ENCODE peak calls at places on chromosome 12, in four cellular contexts. One of them, this sample, is unnamed. For H3K27me3, the result is how much of the 10 kb centered on the place peaks cover.

GRCh38 chr12:115296613-115297012 is 612.6 kb upstream of the TBX3 start:
- DNase-seq in neuronal stem cell: no peak
- DNase-seq in IMR-90: no peak
- DNase-seq in fibroblast of lung: no peak
- DNase-seq in this sample: peak

GRCh38 chr12:32248594-32249140 is 142.0 kb downstream of the BICD1 start:
- DNase-seq in neuronal stem cell: no peak
- DNase-seq in IMR-90: no peak
- DNase-seq in fibroblast of lung: peak
- DNase-seq in this sample: peak

GRCh38 chr12:83826112-83826511 is 1086.5 kb downstream of the SLC6A15 start:
- DNase-seq in neuronal stem cell: peak
- DNase-seq in IMR-90: peak
- DNase-seq in fibroblast of lung: no peak
- DNase-seq in this sample: peak

GRCh38 chr12:92290016-92290685 is 144.5 kb upstream of the BTG1 start:
- DNase-seq in neuronal stem cell: no peak
- DNase-seq in IMR-90: peak
- DNase-seq in fibroblast of lung: peak
- DNase-seq in this sample: peak

GRCh38 chr12:116497051-116497529 is 62.1 kb upstream of the MAP1LC3B2 start:
- DNase-seq in neuronal stem cell: no peak
- DNase-seq in IMR-90: no peak
- DNase-seq in fibroblast of lung: no peak
- DNase-seq in this sample: peak

GRCh38 chr12:127926004-127926403 is 341.0 kb upstream of the TMEM132C start:
- DNase-seq in neuronal stem cell: peak
- DNase-seq in IMR-90: no peak
- DNase-seq in fibroblast of lung: peak
- DNase-seq in this sample: no peak

GRCh38 chr12:13124661-13125505 is 21.4 kb upstream of the GSG1 start:
- DNase-seq in neuronal stem cell: no peak
- DNase-seq in IMR-90: peak
- DNase-seq in fibroblast of lung: peak
- DNase-seq in this sample: no peak

GRCh38 chr12:60266381-60266852 is 670.6 kb downstream of the SLC16A7 start:
- DNase-seq in neuronal stem cell: no peak
- DNase-seq in IMR-90: peak
- DNase-seq in fibroblast of lung: peak
- DNase-seq in this sample: peak

GRCh38 chr12:120230326-120230973 is 29.5 kb upstream of the RPLP0 start:
- DNase-seq in neuronal stem cell: peak
- DNase-seq in IMR-90: peak
- DNase-seq in fibroblast of lung: peak
- DNase-seq in this sample: peak

GRCh38 chr12:58046281-58046680 is 104.9 kb downstream of the ATP23 start:
- DNase-seq in neuronal stem cell: no peak
- DNase-seq in IMR-90: no peak
- DNase-seq in fibroblast of lung: no peak
- DNase-seq in this sample: peak

GRCh38 chr12:49632401-49632800 is 9.0 kb downstream of the PRPF40B start:
- DNase-seq in neuronal stem cell: no peak
- DNase-seq in IMR-90: no peak
- DNase-seq in fibroblast of lung: no peak
- DNase-seq in this sample: no peak

GRCh38 chr12:24561882-24562760 is 386.8 kb downstream of the BCAT1 start:
- DNase-seq in neuronal stem cell: peak
- DNase-seq in IMR-90: peak
- DNase-seq in fibroblast of lung: peak
- DNase-seq in this sample: peak

GRCh38 chr12:16884056-16884455 is 278.1 kb upstream of the LMO3 start:
- DNase-seq in neuronal stem cell: no peak
- DNase-seq in IMR-90: no peak
- DNase-seq in fibroblast of lung: no peak
- DNase-seq in this sample: no peak

DNA sequence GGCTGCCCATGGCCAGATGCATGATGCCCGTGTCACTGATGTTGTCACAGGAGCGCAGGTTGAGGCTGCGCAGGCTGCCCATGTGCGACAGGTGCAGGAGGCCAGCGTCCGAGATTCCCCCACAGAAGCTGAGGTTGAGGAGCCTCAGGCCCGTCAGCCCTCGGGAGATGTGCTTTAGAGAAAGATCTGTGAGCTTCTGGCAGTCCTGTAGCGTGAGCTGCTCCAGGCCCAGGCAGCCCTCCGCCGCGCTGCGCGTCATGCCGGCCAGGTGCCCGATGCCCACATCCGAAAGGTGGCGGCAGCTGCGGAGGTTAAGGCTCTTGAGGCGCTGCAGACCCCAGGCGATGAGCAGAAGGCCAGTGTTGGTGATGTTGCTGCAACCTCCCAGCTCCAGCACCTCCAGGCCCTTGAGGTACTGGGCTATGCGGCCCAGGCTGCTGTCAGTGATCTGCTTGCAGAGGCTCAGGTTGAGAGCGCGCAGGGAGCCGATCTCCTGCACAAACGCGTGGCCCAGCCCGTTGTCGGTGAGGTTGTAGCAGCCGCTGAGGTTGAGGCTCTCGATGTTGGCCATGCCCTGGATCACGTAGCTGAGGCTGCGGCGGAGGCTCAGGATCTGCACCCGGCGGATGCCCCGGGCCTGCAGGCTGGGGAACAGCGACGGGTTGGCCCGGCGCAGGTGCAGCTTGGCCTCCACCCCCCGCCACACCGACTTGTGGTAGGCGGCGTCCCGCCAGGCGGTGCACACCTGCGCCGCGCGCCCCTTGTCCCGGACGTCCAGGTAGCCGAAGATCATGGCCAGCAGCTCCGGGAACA is 943 bp downstream of the FBXL14 start:
- DNase-seq in neuronal stem cell: no peak
- DNase-seq in IMR-90: no peak
- DNase-seq in fibroblast of lung: peak
- DNase-seq in this sample: peak
- H3K27me3 ChIP-seq in neuronal stem cell: under half
- H3K27me3 ChIP-seq in IMR-90: under half
- H3K27me3 ChIP-seq in fibroblast of lung: under half
- H3K27me3 ChIP-seq in this sample: under half

GRCh38 chr12:121955258-121956040 is 37.1 kb downstream of the CFAP251 start:
- DNase-seq in neuronal stem cell: no peak
- DNase-seq in IMR-90: peak
- DNase-seq in fibroblast of lung: no peak
- DNase-seq in this sample: peak

GRCh38 chr12:121958521-121959240 is 40.3 kb downstream of the CFAP251 start:
- DNase-seq in neuronal stem cell: no peak
- DNase-seq in IMR-90: peak
- DNase-seq in fibroblast of lung: peak
- DNase-seq in this sample: no peak

GRCh38 chr12:121960541-121960940 is 42.1 kb downstream of the CFAP251 start:
- DNase-seq in neuronal stem cell: no peak
- DNase-seq in IMR-90: no peak
- DNase-seq in fibroblast of lung: no peak
- DNase-seq in this sample: no peak

GRCh38 chr12:121956041-121956341 is 37.6 kb downstream of the CFAP251 start:
- DNase-seq in neuronal stem cell: no peak
- DNase-seq in IMR-90: no peak
- DNase-seq in fibroblast of lung: no peak
- DNase-seq in this sample: no peak

GRCh38 chr12:121957831-121958515 is 39.6 kb downstream of the CFAP251 start:
- DNase-seq in neuronal stem cell: no peak
- DNase-seq in IMR-90: no peak
- DNase-seq in fibroblast of lung: no peak
- DNase-seq in this sample: no peak
- H3K9ac ChIP-seq in neuronal stem cell: no peak
- H3K9ac ChIP-seq in IMR-90: no peak
- H3K9ac ChIP-seq in fibroblast of lung: no peak
- H3K9ac ChIP-seq in this sample: no peak

GRCh38 chr12:46222642-46223041 is 46.2 kb downstream of the SLC38A1 start:
- DNase-seq in neuronal stem cell: no peak
- DNase-seq in IMR-90: no peak
- DNase-seq in fibroblast of lung: no peak
- DNase-seq in this sample: no peak
- H3K27ac ChIP-seq in neuronal stem cell: no peak
- H3K27ac ChIP-seq in IMR-90: no peak
- H3K27ac ChIP-seq in fibroblast of lung: no peak
- H3K27ac ChIP-seq in this sample: no peak

GRCh38 chr12:48012070-48012469 is 7.8 kb upstream of the COL2A1 start:
- DNase-seq in neuronal stem cell: no peak
- DNase-seq in IMR-90: no peak
- DNase-seq in fibroblast of lung: no peak
- DNase-seq in this sample: no peak
- H3K27me3 ChIP-seq in neuronal stem cell: under half
- H3K27me3 ChIP-seq in IMR-90: half or more
- H3K27me3 ChIP-seq in fibroblast of lung: under half
- H3K27me3 ChIP-seq in this sample: under half

GRCh38 chr12:2198088-2198501 is 145.3 kb downstream of the CACNA1C start:
- DNase-seq in neuronal stem cell: peak
- DNase-seq in IMR-90: peak
- DNase-seq in fibroblast of lung: peak
- DNase-seq in this sample: peak
- H3K9ac ChIP-seq in neuronal stem cell: no peak
- H3K9ac ChIP-seq in IMR-90: no peak
- H3K9ac ChIP-seq in fibroblast of lung: no peak
- H3K9ac ChIP-seq in this sample: no peak

GRCh38 chr12:131647667-131648066 is 63.2 kb upstream of the SFSWAP start:
- DNase-seq in neuronal stem cell: no peak
- DNase-seq in IMR-90: no peak
- DNase-seq in fibroblast of lung: no peak
- DNase-seq in this sample: no peak
- H3K27ac ChIP-seq in neuronal stem cell: no peak
- H3K27ac ChIP-seq in IMR-90: no peak
- H3K27ac ChIP-seq in fibroblast of lung: no peak
- H3K27ac ChIP-seq in this sample: no peak

This sample was measured in mammary epithelial cell.